ENCODE peak calls at places on chromosomes 12 and 14, in ten cellular contexts. One of them, this sample, is unnamed.
A peak's percentile ranks its signal among the peaks of the same experiment; 100 is the strongest.

GRCh38 chr12:18430425-18431048 is 169.2 kb downstream of the PIK3C2G start:
- DNase-seq in endothelial cell of umbilical vein: peak; percentile 62
- DNase-seq in HepG2: peak; percentile 24
- DNase-seq in GM12878: no peak
- DNase-seq in breast epithelium: no peak
- DNase-seq in transverse colon: peak; percentile 31
- DNase-seq in K562: peak; percentile 23
- DNase-seq in Panc1: peak; percentile 27
- DNase-seq in stomach: peak; percentile 40
- DNase-seq in HCT116: peak; percentile 38
- DNase-seq in this sample: peak; percentile 9

GRCh38 chr12:126069549-126070165 is 1004.4 kb downstream of the AACS start:
- DNase-seq in stomach: peak; percentile 49
- DNase-seq in Panc1: no peak
- DNase-seq in endothelial cell of umbilical vein: peak; percentile 2
- DNase-seq in transverse colon: peak; percentile 18
- DNase-seq in K562: peak; percentile 38
- DNase-seq in HepG2: peak; percentile 33
- DNase-seq in breast epithelium: no peak
- DNase-seq in HCT116: peak; percentile 45
- DNase-seq in GM12878: no peak
- DNase-seq in this sample: peak; percentile 7

GRCh38 chr12:87155616-87156015 is 873.6 kb downstream of the C12orf50 start:
- DNase-seq in stomach: no peak
- DNase-seq in Panc1: no peak
- DNase-seq in HepG2: no peak
- DNase-seq in K562: no peak
- DNase-seq in breast epithelium: no peak
- DNase-seq in HCT116: no peak
- DNase-seq in GM12878: no peak
- DNase-seq in endothelial cell of umbilical vein: no peak
- DNase-seq in transverse colon: no peak
- DNase-seq in this sample: no peak

GRCh38 chr12:55663391-55663790 is 26.7 kb downstream of the OR10P1 start:
- DNase-seq in stomach: no peak
- DNase-seq in GM12878: no peak
- DNase-seq in HepG2: no peak
- DNase-seq in transverse colon: no peak
- DNase-seq in breast epithelium: no peak
- DNase-seq in K562: no peak
- DNase-seq in Panc1: no peak
- DNase-seq in HCT116: no peak
- DNase-seq in endothelial cell of umbilical vein: no peak
- DNase-seq in this sample: no peak

GRCh38 chr12:110917961-110918360 is 2.4 kb downstream of the MYL2 start:
- DNase-seq in transverse colon: no peak
- DNase-seq in HCT116: no peak
- DNase-seq in GM12878: no peak
- DNase-seq in K562: no peak
- DNase-seq in stomach: no peak
- DNase-seq in breast epithelium: no peak
- DNase-seq in HepG2: no peak
- DNase-seq in endothelial cell of umbilical vein: no peak
- DNase-seq in Panc1: no peak
- DNase-seq in this sample: no peak

GRCh38 chr14:94341654-94342333 is 18.7 kb upstream of the SERPINA6 start:
- DNase-seq in breast epithelium: no peak
- DNase-seq in HCT116: no peak
- DNase-seq in GM12878: no peak
- DNase-seq in K562: no peak
- DNase-seq in Panc1: no peak
- DNase-seq in endothelial cell of umbilical vein: no peak
- DNase-seq in HepG2: no peak
- DNase-seq in stomach: no peak
- DNase-seq in transverse colon: no peak
- DNase-seq in this sample: no peak

GRCh38 chr12:6494968-6495367 is 1.1 kb downstream of the NCAPD2 start:
- DNase-seq in GM12878: no peak
- DNase-seq in K562: no peak
- DNase-seq in HepG2: no peak
- DNase-seq in Panc1: no peak
- DNase-seq in endothelial cell of umbilical vein: no peak
- DNase-seq in breast epithelium: no peak
- DNase-seq in stomach: no peak
- DNase-seq in transverse colon: no peak
- DNase-seq in HCT116: no peak
- DNase-seq in this sample: no peak

GRCh38 chr12:25269701-25270100 is 19.0 kb upstream of the KRAS start:
- DNase-seq in HCT116: no peak
- DNase-seq in Panc1: no peak
- DNase-seq in K562: no peak
- DNase-seq in breast epithelium: no peak
- DNase-seq in transverse colon: no peak
- DNase-seq in stomach: no peak
- DNase-seq in HepG2: no peak
- DNase-seq in GM12878: peak; percentile 52
- DNase-seq in endothelial cell of umbilical vein: no peak
- DNase-seq in this sample: no peak

GRCh38 chr12:94798107-94798506 is 147.8 kb upstream of the TMCC3 start:
- DNase-seq in GM12878: no peak
- DNase-seq in endothelial cell of umbilical vein: no peak
- DNase-seq in Panc1: no peak
- DNase-seq in breast epithelium: no peak
- DNase-seq in K562: no peak
- DNase-seq in transverse colon: no peak
- DNase-seq in HCT116: no peak
- DNase-seq in HepG2: no peak
- DNase-seq in stomach: no peak
- DNase-seq in this sample: no peak

GRCh38 chr12:18492372-18493025 is 231.2 kb downstream of the PIK3C2G start:
- DNase-seq in HepG2: no peak
- DNase-seq in Panc1: no peak
- DNase-seq in breast epithelium: no peak
- DNase-seq in K562: no peak
- DNase-seq in stomach: no peak
- DNase-seq in HCT116: no peak
- DNase-seq in GM12878: no peak
- DNase-seq in transverse colon: no peak
- DNase-seq in endothelial cell of umbilical vein: no peak
- DNase-seq in this sample: no peak

GRCh38 chr12:113796086-113796827 is 169.9 kb downstream of the RBM19 start:
- DNase-seq in HCT116: no peak
- DNase-seq in Panc1: no peak
- DNase-seq in transverse colon: no peak
- DNase-seq in GM12878: no peak
- DNase-seq in endothelial cell of umbilical vein: no peak
- DNase-seq in stomach: no peak
- DNase-seq in HepG2: no peak
- DNase-seq in breast epithelium: no peak
- DNase-seq in K562: no peak
- DNase-seq in this sample: no peak

GRCh38 chr14:23398348-23398747 is 9.7 kb downstream of the MYH6 start:
- DNase-seq in HepG2: no peak
- DNase-seq in breast epithelium: no peak
- DNase-seq in GM12878: no peak
- DNase-seq in transverse colon: no peak
- DNase-seq in endothelial cell of umbilical vein: no peak
- DNase-seq in Panc1: no peak
- DNase-seq in K562: no peak
- DNase-seq in HCT116: no peak
- DNase-seq in stomach: no peak
- DNase-seq in this sample: no peak

GRCh38 chr12:19239616-19240234 is 110.2 kb downstream of the PLEKHA5 start:
- DNase-seq in HCT116: no peak
- DNase-seq in breast epithelium: no peak
- DNase-seq in GM12878: no peak
- DNase-seq in Panc1: no peak
- DNase-seq in stomach: no peak
- DNase-seq in K562: no peak
- DNase-seq in transverse colon: no peak
- DNase-seq in HepG2: no peak
- DNase-seq in endothelial cell of umbilical vein: no peak
- DNase-seq in this sample: no peak

GRCh38 chr14:39005044-39005736 is 97.8 kb downstream of the SEC23A start:
- DNase-seq in K562: no peak
- DNase-seq in HCT116: no peak
- DNase-seq in endothelial cell of umbilical vein: no peak
- DNase-seq in GM12878: no peak
- DNase-seq in Panc1: no peak
- DNase-seq in HepG2: no peak
- DNase-seq in breast epithelium: no peak
- DNase-seq in stomach: peak; percentile 27
- DNase-seq in transverse colon: peak; percentile 13
- DNase-seq in this sample: no peak

DNA sequence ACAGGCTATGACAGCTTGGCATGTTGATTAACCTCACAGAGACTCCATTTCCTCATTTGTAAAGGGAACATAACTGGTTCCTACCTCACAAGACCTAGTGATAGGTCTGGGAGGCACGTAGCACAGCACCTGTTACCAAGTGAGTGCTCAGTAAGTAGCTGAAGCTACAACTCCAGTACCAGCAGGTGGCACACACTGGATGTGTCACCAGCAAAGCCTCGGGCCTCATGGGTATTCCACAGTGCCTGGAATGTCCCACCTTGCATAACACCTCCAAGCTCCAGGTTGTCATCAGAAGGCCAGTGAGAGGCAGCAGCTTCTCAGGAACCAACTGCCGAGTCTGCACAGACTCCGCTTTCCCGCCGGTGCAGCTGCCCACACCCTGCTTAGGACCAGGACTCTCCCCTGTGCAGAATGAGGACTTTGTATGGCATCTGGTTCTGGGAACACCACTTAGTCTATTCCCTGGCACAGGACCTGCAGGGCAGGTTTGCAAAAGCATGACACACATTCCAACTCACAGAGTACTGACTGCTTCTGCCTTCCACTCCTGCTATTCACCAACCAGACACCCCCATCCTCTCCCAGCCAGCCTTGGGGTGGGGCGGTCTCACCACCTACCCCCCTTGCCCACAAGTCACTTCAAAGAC is 4.2 kb downstream of the VDR start:
- DNase-seq in K562: no peak
- DNase-seq in HCT116: peak; percentile 29
- DNase-seq in breast epithelium: peak; percentile 57
- DNase-seq in transverse colon: peak; percentile 65
- DNase-seq in endothelial cell of umbilical vein: no peak
- DNase-seq in HepG2: peak; percentile 86
- DNase-seq in GM12878: no peak
- DNase-seq in Panc1: no peak
- DNase-seq in stomach: peak; percentile 44
- DNase-seq in this sample: peak; percentile 23
- TF ChIP-seq CTCF in K562: peak; percentile 6
- TF ChIP-seq CTCF in HCT116: peak; percentile 54
- TF ChIP-seq CTCF in breast epithelium: peak; percentile 30
- TF ChIP-seq CTCF in transverse colon: no peak
- TF ChIP-seq CTCF in endothelial cell of umbilical vein: no peak
- TF ChIP-seq CTCF in HepG2: peak; percentile 95
- TF ChIP-seq CTCF in GM12878: peak; percentile 33
- TF ChIP-seq CTCF in Panc1: no peak
- TF ChIP-seq CTCF in stomach: no peak
- TF ChIP-seq CTCF in this sample: no peak

GRCh38 chr14:100840751-100841444 is 15.0 kb downstream of the MEG3 start:
- DNase-seq in HepG2: no peak
- DNase-seq in stomach: no peak
- DNase-seq in GM12878: no peak
- DNase-seq in K562: no peak
- DNase-seq in HCT116: no peak
- DNase-seq in endothelial cell of umbilical vein: no peak
- DNase-seq in breast epithelium: no peak
- DNase-seq in transverse colon: no peak
- DNase-seq in Panc1: no peak
- DNase-seq in this sample: no peak
- TF ChIP-seq POLR2AphosphoS5 in HepG2: no peak
- TF ChIP-seq POLR2AphosphoS5 in stomach: no peak
- TF ChIP-seq POLR2AphosphoS5 in GM12878: no peak
- TF ChIP-seq POLR2AphosphoS5 in K562: no peak
- TF ChIP-seq POLR2AphosphoS5 in HCT116: no peak
- TF ChIP-seq POLR2AphosphoS5 in endothelial cell of umbilical vein: no peak
- TF ChIP-seq POLR2AphosphoS5 in breast epithelium: no peak
- TF ChIP-seq POLR2AphosphoS5 in transverse colon: no peak
- TF ChIP-seq POLR2AphosphoS5 in Panc1: no peak
- TF ChIP-seq POLR2AphosphoS5 in this sample: no peak

DNA sequence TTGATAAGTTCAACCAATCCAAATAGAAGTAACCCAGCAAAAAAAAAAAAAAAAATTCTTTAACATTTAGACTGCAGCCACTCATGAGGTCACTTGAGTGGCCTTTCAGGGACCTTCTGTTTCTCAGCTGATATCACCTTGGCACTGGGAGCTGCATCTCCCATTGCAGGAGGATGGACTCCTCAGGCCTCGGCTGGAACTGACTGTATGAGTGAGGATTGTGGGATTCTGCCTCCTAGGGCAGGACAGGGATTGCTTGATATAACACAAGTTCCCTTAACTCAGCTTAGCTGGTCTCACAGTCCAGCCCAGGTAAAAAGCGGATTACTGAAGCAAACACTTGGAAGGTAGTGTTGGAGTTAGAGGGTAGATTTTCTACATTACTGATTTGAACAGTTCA is 3.5 kb upstream of the GUCY2C start:
- DNase-seq in Panc1: no peak
- DNase-seq in K562: no peak
- DNase-seq in HepG2: no peak
- DNase-seq in breast epithelium: no peak
- DNase-seq in endothelial cell of umbilical vein: no peak
- DNase-seq in GM12878: no peak
- DNase-seq in stomach: no peak
- DNase-seq in transverse colon: no peak
- DNase-seq in HCT116: no peak
- DNase-seq in this sample: no peak
- TF ChIP-seq CTCF in Panc1: no peak
- TF ChIP-seq CTCF in K562: no peak
- TF ChIP-seq CTCF in HepG2: no peak
- TF ChIP-seq CTCF in breast epithelium: no peak
- TF ChIP-seq CTCF in endothelial cell of umbilical vein: no peak
- TF ChIP-seq CTCF in GM12878: no peak
- TF ChIP-seq CTCF in stomach: no peak
- TF ChIP-seq CTCF in transverse colon: no peak
- TF ChIP-seq CTCF in HCT116: no peak
- TF ChIP-seq CTCF in this sample: no peak

DNA sequence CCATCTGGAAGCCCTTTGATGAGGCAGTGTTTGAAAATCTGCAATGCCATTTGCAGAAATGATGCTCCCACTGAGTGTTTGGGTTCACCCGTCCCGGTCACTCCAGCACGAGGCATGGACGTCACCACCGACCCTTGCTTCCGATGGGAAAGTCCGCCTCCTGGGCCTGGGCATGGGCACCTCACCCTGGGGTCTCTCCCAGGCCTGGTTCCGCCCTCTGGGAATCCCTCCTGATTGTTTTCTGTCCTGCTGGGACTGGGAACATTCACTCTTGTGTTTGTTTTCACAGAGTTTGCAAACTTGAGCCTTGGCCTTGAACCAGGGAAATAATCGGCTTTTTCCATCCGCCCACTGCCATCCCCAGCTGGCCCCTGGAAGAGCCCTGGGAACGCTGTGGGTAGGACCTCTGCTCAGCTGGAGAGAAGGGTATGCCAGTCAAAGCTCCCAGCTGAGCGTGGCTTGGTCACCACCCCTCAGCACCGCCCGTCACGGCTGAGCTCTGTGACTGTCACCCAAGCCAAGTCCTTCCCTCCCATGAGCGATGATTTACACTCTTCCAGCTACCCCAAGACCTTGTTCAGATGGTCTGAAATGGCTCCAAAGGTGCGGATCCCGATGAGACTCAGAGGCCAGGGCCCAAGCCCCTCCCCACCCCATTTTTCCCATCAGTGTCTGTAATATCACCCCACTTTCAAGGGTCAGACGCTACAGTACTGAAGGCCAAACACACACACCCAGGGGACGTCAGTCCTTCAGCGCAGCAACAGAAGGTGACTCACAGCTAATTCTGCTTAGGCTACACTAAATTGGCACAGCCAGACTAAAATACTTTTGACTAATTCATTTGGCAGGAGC is 34.1 kb upstream of the FZD10 start:
- DNase-seq in HepG2: no peak
- DNase-seq in Panc1: no peak
- DNase-seq in GM12878: no peak
- DNase-seq in transverse colon: no peak
- DNase-seq in stomach: no peak
- DNase-seq in endothelial cell of umbilical vein: no peak
- DNase-seq in breast epithelium: no peak
- DNase-seq in K562: no peak
- DNase-seq in HCT116: no peak
- DNase-seq in this sample: peak; percentile 40
- TF ChIP-seq POLR2AphosphoS5 in HepG2: no peak
- TF ChIP-seq POLR2AphosphoS5 in Panc1: no peak
- TF ChIP-seq POLR2AphosphoS5 in GM12878: no peak
- TF ChIP-seq POLR2AphosphoS5 in transverse colon: no peak
- TF ChIP-seq POLR2AphosphoS5 in stomach: peak; percentile 7
- TF ChIP-seq POLR2AphosphoS5 in endothelial cell of umbilical vein: no peak
- TF ChIP-seq POLR2AphosphoS5 in breast epithelium: peak; percentile 48
- TF ChIP-seq POLR2AphosphoS5 in K562: no peak
- TF ChIP-seq POLR2AphosphoS5 in HCT116: no peak
- TF ChIP-seq POLR2AphosphoS5 in this sample: peak; percentile 46